ENCODE peak calls at places on chromosomes 6 and 20, in seven cellular contexts. A, U, V, R, Q, H and F are unnamed samples.
A peak's percentile ranks its signal among the peaks of the same experiment; 100 is the strongest.

GRCh38 chr20:11853359-11853758 is 64.3 kb upstream of the BTBD3 start:
- DNase-seq in A (no peak), U (no peak), V (no peak), R (no peak), Q (no peak), H (no peak), F (no peak)

GRCh38 chr20:34461779-34462087 is 54.5 kb upstream of the DYNLRB1 start:
- DNase-seq in A (no peak), U (no peak), V (no peak), R (no peak), Q (no peak), H (no peak), F (no peak)

GRCh38 chr6:33915134-33915533 is 111.3 kb upstream of the MLN start:
- DNase-seq in A (no peak), U (no peak), V (no peak), R (no peak), Q (no peak), H (no peak), F (no peak)

GRCh38 chr20:41643504-41643938 is 25.3 kb upstream of the CHD6 start:
- DNase-seq in A (peak; percentile 71), U (peak; percentile 6), V (peak; percentile 93), R (no peak), Q (no peak), H (no peak), F (no peak)

GRCh38 chr6:100257661-100258395 is 206.9 kb downstream of the SIM1 start:
- DNase-seq in A (peak; percentile 36), U (peak; percentile 7), V (peak; percentile 9), R (peak; percentile 11), Q (no peak), H (peak; percentile 1), F (no peak)

GRCh38 chr6:126811307-126811706 is 307.2 kb upstream of the RSPO3 start:
- DNase-seq in A (no peak), U (no peak), V (no peak), R (no peak), Q (no peak), H (no peak), F (no peak)

GRCh38 chr6:89079611-89080213 is 839 bp upstream of the PNRC1 start:
- DNase-seq in A (no peak), U (no peak), V (no peak), R (no peak), Q (no peak), H (peak; percentile 50), F (peak; percentile 29)

GRCh38 chr6:151647871-151648639 is 154.2 kb downstream of the CCDC170 start:
- DNase-seq in A (no peak), U (peak; percentile 50), V (peak; percentile 56), R (no peak), Q (peak; percentile 91), H (peak; percentile 74), F (no peak)

GRCh38 chr6:47200536-47201334 is 109.0 kb downstream of the TNFRSF21 start:
- DNase-seq in A (no peak), U (no peak), V (peak; percentile 71), R (no peak), Q (no peak), H (no peak), F (no peak)

GRCh38 chr20:6792789-6793188 is 25.3 kb downstream of the BMP2 start:
- DNase-seq in A (no peak), U (no peak), V (no peak), R (no peak), Q (no peak), H (no peak), F (no peak)

GRCh38 chr6:71228461-71229041 is 60.1 kb upstream of the OGFRL1 start:
- DNase-seq in A (no peak), U (no peak), V (no peak), R (no peak), Q (no peak), H (no peak), F (no peak)

GRCh38 chr6:163329991-163330390 is 84.5 kb upstream of the QKI start:
- DNase-seq in A (no peak), U (no peak), V (no peak), R (no peak), Q (no peak), H (no peak), F (no peak)

GRCh38 chr6:118249680-118250079 is 298.4 kb upstream of the PLN start:
- DNase-seq in A (no peak), U (no peak), V (no peak), R (no peak), Q (no peak), H (no peak), F (no peak)

GRCh38 chr6:21836292-21836691 is 242.7 kb downstream of the SOX4 start:
- DNase-seq in A (no peak), U (no peak), V (no peak), R (no peak), Q (no peak), H (no peak), F (no peak)

GRCh38 chr6:161215193-161215592 is 58.7 kb downstream of the AGPAT4 start:
- DNase-seq in A (no peak), U (no peak), V (peak; percentile 13), R (no peak), Q (no peak), H (no peak), F (no peak)

GRCh38 chr6:112193111-112193510 is 61.3 kb downstream of the LAMA4 start:
- DNase-seq in A (no peak), U (no peak), V (no peak), R (no peak), Q (no peak), H (no peak), F (no peak)

GRCh38 chr6:7632501-7633290 is 42.7 kb downstream of the SNRNP48 start:
- DNase-seq in A (no peak), U (no peak), V (no peak), R (no peak), Q (no peak), H (no peak), F (no peak)

GRCh38 chr6:67683960-67684359 is 951.1 kb upstream of the ADGRB3 start:
- DNase-seq in A (no peak), U (no peak), V (no peak), R (no peak), Q (no peak), H (no peak), F (no peak)

GRCh38 chr6:13554929-13555333 is 19.5 kb upstream of the SIRT5 start:
- DNase-seq in A (no peak), U (no peak), V (no peak), R (no peak), Q (peak; percentile 71), H (no peak), F (no peak)

GRCh38 chr6:6366778-6367177 is 46.3 kb upstream of the F13A1 start:
- DNase-seq in A (no peak), U (no peak), V (no peak), R (no peak), Q (no peak), H (no peak), F (no peak)

GRCh38 chr6:55239099-55239498 is 64.8 kb downstream of the HCRTR2 start:
- DNase-seq in A (no peak), U (no peak), V (no peak), R (no peak), Q (no peak), H (no peak), F (no peak)

GRCh38 chr6:36033935-36034334 is 6.3 kb downstream of the MAPK14 start:
- DNase-seq in A (no peak), U (no peak), V (no peak), R (no peak), Q (no peak), H (no peak), F (no peak)
- TF ChIP-seq JUND in A (no peak), U (no peak), V (no peak), R (no peak), Q (no peak), H (no peak), F (no peak)

GRCh38 chr20:52924411-52925271 is 47.5 kb upstream of the TSHZ2 start:
- DNase-seq in A (no peak), U (no peak), V (peak; percentile 97), R (no peak), Q (no peak), H (no peak), F (no peak)

GRCh38 chr20:52921300-52921699 is 50.9 kb upstream of the TSHZ2 start:
- DNase-seq in A (no peak), U (no peak), V (no peak), R (no peak), Q (no peak), H (no peak), F (no peak)

GRCh38 chr20:52926505-52926904 is 45.7 kb upstream of the TSHZ2 start:
- DNase-seq in A (no peak), U (no peak), V (no peak), R (no peak), Q (no peak), H (no peak), F (no peak)

GRCh38 chr20:52918311-52918710 is 53.8 kb upstream of the TSHZ2 start:
- DNase-seq in A (no peak), U (no peak), V (no peak), R (no peak), Q (no peak), H (no peak), F (no peak)

GRCh38 chr20:52923123-52923543 is 49.0 kb upstream of the TSHZ2 start:
- DNase-seq in A (no peak), U (no peak), V (no peak), R (no peak), Q (no peak), H (no peak), F (no peak)
- TF ChIP-seq JUND in A (no peak), U (no peak), V (no peak), R (no peak), Q (no peak), H (no peak), F (no peak)

GRCh38 chr6:2478200-2478599 is 232.8 kb upstream of the GMDS start:
- DNase-seq in A (no peak), U (no peak), V (no peak), R (no peak), Q (no peak), H (no peak), F (no peak)
- TF ChIP-seq JUND in A (no peak), U (no peak), V (no peak), R (no peak), Q (no peak), H (no peak), F (no peak)

GRCh38 chr6:15483060-15483459 is 179.8 kb downstream of the DTNBP1 start:
- DNase-seq in A (no peak), U (no peak), V (peak; percentile 14), R (no peak), Q (no peak), H (no peak), F (no peak)

GRCh38 chr6:15481414-15481813 is 181.4 kb downstream of the DTNBP1 start:
- DNase-seq in A (no peak), U (no peak), V (no peak), R (no peak), Q (no peak), H (no peak), F (no peak)

GRCh38 chr6:15481892-15482291 is 180.9 kb downstream of the DTNBP1 start:
- DNase-seq in A (peak; percentile 88), U (no peak), V (no peak), R (no peak), Q (no peak), H (no peak), F (no peak)

GRCh38 chr6:15479761-15480160 is 183.1 kb downstream of the DTNBP1 start:
- DNase-seq in A (no peak), U (no peak), V (no peak), R (no peak), Q (no peak), H (peak; percentile 33), F (no peak)

DNA sequence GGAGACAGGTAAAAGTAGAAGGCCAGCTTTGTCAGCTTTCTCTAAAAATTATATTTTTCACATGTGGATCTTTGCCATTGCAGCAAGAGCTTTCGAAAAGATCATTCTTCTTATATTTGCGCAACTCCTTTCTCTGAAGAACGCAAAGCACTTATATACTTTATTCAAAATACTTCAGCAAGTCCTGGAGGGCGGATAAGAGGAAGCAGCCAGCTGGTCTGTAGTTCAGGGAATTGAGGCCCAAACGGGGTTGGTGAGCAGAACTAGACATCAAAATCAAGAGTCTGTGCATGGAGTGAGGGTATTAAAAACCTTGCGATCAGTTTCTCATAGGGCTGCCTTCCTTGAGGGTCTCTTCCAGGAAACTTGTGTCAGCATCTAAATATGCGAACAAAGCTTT is 182.3 kb downstream of the DTNBP1 start:
- DNase-seq in A (no peak), U (no peak), V (no peak), R (no peak), Q (no peak), H (no peak), F (no peak)
- TF ChIP-seq JUND in A (no peak), U (no peak), V (no peak), R (no peak), Q (no peak), H (no peak), F (no peak)